ENCODE peak calls at places on chromosome 22, in four cellular contexts. J is thyroid gland; C is activated gamma-delta T cell treated with Interleukin-2 at 50 U/mL for 16 hours; T is activated effector memory CD4-positive, alpha-beta T cell treated with anti-CD3 and anti-CD28 coated beads, Interleukin-2, amount 50 U/mL, for 16 hours. E is an unnamed sample.

GRCh38 chr22:28909375-28909774 is 26.0 kb downstream of the ZNRF3 start:
- DNase-seq in J (no peak), C (no peak), T (peak; percentile 86), E (no peak)

GRCh38 chr22:29309332-29310064 is 3.0 kb downstream of the GAS2L1 start:
- DNase-seq in J (no peak), C (no peak), T (peak; percentile 58), E (no peak)

GRCh38 chr22:49209452-49210195 is 618.0 kb downstream of the BRD1 start:
- DNase-seq in J (no peak), C (no peak), T (peak; percentile 41), E (no peak)

GRCh38 chr22:45335021-45335818 is 25.5 kb downstream of the FAM118A start:
- DNase-seq in J (no peak), C (no peak), T (no peak), E (no peak)

GRCh38 chr22:39123811-39124668 is 27.0 kb downstream of the APOBEC3H start:
- DNase-seq in J (no peak), C (no peak), T (no peak), E (no peak)

GRCh38 chr22:23263651-23264555 is 83.6 kb downstream of the BCR start:
- DNase-seq in J (no peak), C (peak; percentile 61), T (peak; percentile 70), E (no peak)

GRCh38 chr22:48567213-48567975 is 1260.3 kb downstream of the BRD1 start:
- DNase-seq in J (no peak), C (no peak), T (no peak), E (no peak)

GRCh38 chr22:28425211-28425610 is 254.4 kb downstream of the TTC28 start:
- DNase-seq in J (no peak), C (no peak), T (no peak), E (no peak)

GRCh38 chr22:32522237-32522636 is 47.6 kb downstream of the FBXO7 start:
- DNase-seq in J (no peak), C (no peak), T (no peak), E (no peak)

GRCh38 chr22:42680648-42681047 is 31.5 kb upstream of the CYB5R3 start:
- DNase-seq in J (no peak), C (no peak), T (no peak), E (no peak)

GRCh38 chr22:42322562-42322926 is 52.1 kb upstream of the TCF20 start:
- DNase-seq in J (no peak), C (no peak), T (no peak), E (no peak)

GRCh38 chr22:37714634-37715033 is 17.8 kb downstream of the TRIOBP start:
- DNase-seq in J (no peak), C (no peak), T (no peak), E (no peak)

GRCh38 chr22:50672471-50673230 is at the start of gene SHANK3:
- DNase-seq in J (peak; percentile 26), C (no peak), T (no peak), E (no peak)

E was measured in Caco-2.